ENCODE peak calls at places on chromosomes 11 and 22, in seven cellular contexts. One of them, this sample, is unnamed.

GRCh38 chr22:47098121-47098520 is 335.7 kb downstream of the TBC1D22A start:
- DNase-seq in chondrocyte: no peak
- DNase-seq in sigmoid colon: no peak
- DNase-seq in WTC11: no peak
- DNase-seq in kidney epithelial cell: no peak
- DNase-seq in BE2C: no peak
- DNase-seq in esophagus muscularis mucosa: no peak
- DNase-seq in this sample: no peak

GRCh38 chr11:64762277-64762915 is 2.6 kb upstream of the PYGM start:
- DNase-seq in chondrocyte: no peak
- DNase-seq in sigmoid colon: peak
- DNase-seq in WTC11: peak
- DNase-seq in kidney epithelial cell: peak
- DNase-seq in BE2C: no peak
- DNase-seq in esophagus muscularis mucosa: no peak
- DNase-seq in this sample: no peak

GRCh38 chr22:18980829-18981228 is 44.7 kb upstream of the PRODH start:
- DNase-seq in chondrocyte: no peak
- DNase-seq in sigmoid colon: no peak
- DNase-seq in WTC11: no peak
- DNase-seq in kidney epithelial cell: no peak
- DNase-seq in BE2C: no peak
- DNase-seq in esophagus muscularis mucosa: no peak
- DNase-seq in this sample: no peak

GRCh38 chr11:47916361-47916841 is 64.0 kb upstream of the PTPRJ start:
- DNase-seq in chondrocyte: no peak
- DNase-seq in sigmoid colon: peak
- DNase-seq in WTC11: no peak
- DNase-seq in kidney epithelial cell: no peak
- DNase-seq in BE2C: peak
- DNase-seq in esophagus muscularis mucosa: no peak
- DNase-seq in this sample: no peak

GRCh38 chr22:50298266-50298637 is 9.2 kb downstream of the PLXNB2 start:
- DNase-seq in chondrocyte: no peak
- DNase-seq in sigmoid colon: no peak
- DNase-seq in WTC11: no peak
- DNase-seq in kidney epithelial cell: no peak
- DNase-seq in BE2C: no peak
- DNase-seq in esophagus muscularis mucosa: no peak
- DNase-seq in this sample: no peak

GRCh38 chr22:24683671-24684070 is 80.7 kb downstream of the GGT1 start:
- DNase-seq in chondrocyte: no peak
- DNase-seq in sigmoid colon: no peak
- DNase-seq in WTC11: no peak
- DNase-seq in kidney epithelial cell: no peak
- DNase-seq in BE2C: no peak
- DNase-seq in esophagus muscularis mucosa: no peak
- DNase-seq in this sample: no peak

GRCh38 chr11:30245621-30246020 is 14.8 kb downstream of the FSHB start:
- DNase-seq in chondrocyte: no peak
- DNase-seq in sigmoid colon: no peak
- DNase-seq in WTC11: no peak
- DNase-seq in kidney epithelial cell: no peak
- DNase-seq in BE2C: no peak
- DNase-seq in esophagus muscularis mucosa: no peak
- DNase-seq in this sample: no peak

GRCh38 chr11:59053387-59053786 is 32.7 kb upstream of the GLYATL1B start:
- DNase-seq in chondrocyte: no peak
- DNase-seq in sigmoid colon: peak
- DNase-seq in WTC11: peak
- DNase-seq in kidney epithelial cell: peak
- DNase-seq in BE2C: peak
- DNase-seq in esophagus muscularis mucosa: no peak
- DNase-seq in this sample: no peak

GRCh38 chr11:94885581-94885980 is 87.8 kb downstream of the CWC15 start:
- DNase-seq in chondrocyte: no peak
- DNase-seq in sigmoid colon: no peak
- DNase-seq in WTC11: no peak
- DNase-seq in kidney epithelial cell: no peak
- DNase-seq in BE2C: no peak
- DNase-seq in esophagus muscularis mucosa: no peak
- DNase-seq in this sample: no peak

GRCh38 chr22:17483670-17484372 is 79.5 kb upstream of the SLC25A18 start:
- DNase-seq in chondrocyte: no peak
- DNase-seq in sigmoid colon: no peak
- DNase-seq in WTC11: no peak
- DNase-seq in kidney epithelial cell: peak
- DNase-seq in BE2C: no peak
- DNase-seq in esophagus muscularis mucosa: no peak
- DNase-seq in this sample: no peak

GRCh38 chr11:78860720-78861422 is 286.2 kb upstream of the NARS2 start:
- DNase-seq in chondrocyte: no peak
- DNase-seq in sigmoid colon: no peak
- DNase-seq in WTC11: peak
- DNase-seq in kidney epithelial cell: no peak
- DNase-seq in BE2C: no peak
- DNase-seq in esophagus muscularis mucosa: no peak
- DNase-seq in this sample: no peak

GRCh38 chr11:47502767-47503166 is 50.2 kb downstream of the CELF1 start:
- DNase-seq in chondrocyte: no peak
- DNase-seq in sigmoid colon: no peak
- DNase-seq in WTC11: no peak
- DNase-seq in kidney epithelial cell: no peak
- DNase-seq in BE2C: no peak
- DNase-seq in esophagus muscularis mucosa: no peak
- DNase-seq in this sample: no peak

GRCh38 chr22:35921777-35922176 is 106.8 kb downstream of the RBFOX2 start:
- DNase-seq in chondrocyte: no peak
- DNase-seq in sigmoid colon: peak
- DNase-seq in WTC11: peak
- DNase-seq in kidney epithelial cell: peak
- DNase-seq in BE2C: peak
- DNase-seq in esophagus muscularis mucosa: no peak
- DNase-seq in this sample: no peak

GRCh38 chr11:17354070-17354924 is 2.7 kb downstream of the NCR3LG1 start:
- DNase-seq in chondrocyte: no peak
- DNase-seq in sigmoid colon: peak
- DNase-seq in WTC11: peak
- DNase-seq in kidney epithelial cell: no peak
- DNase-seq in BE2C: peak
- DNase-seq in esophagus muscularis mucosa: no peak
- DNase-seq in this sample: no peak

GRCh38 chr22:22210375-22210774 is 34.2 kb upstream of the VPREB1 start:
- DNase-seq in chondrocyte: no peak
- DNase-seq in sigmoid colon: no peak
- DNase-seq in WTC11: no peak
- DNase-seq in kidney epithelial cell: peak
- DNase-seq in BE2C: no peak
- DNase-seq in esophagus muscularis mucosa: no peak
- DNase-seq in this sample: no peak

GRCh38 chr11:26950260-26950719 is 43.6 kb upstream of the FIBIN start:
- DNase-seq in chondrocyte: peak
- DNase-seq in sigmoid colon: no peak
- DNase-seq in WTC11: no peak
- DNase-seq in kidney epithelial cell: no peak
- DNase-seq in BE2C: no peak
- DNase-seq in esophagus muscularis mucosa: no peak
- DNase-seq in this sample: no peak

GRCh38 chr11:64778223-64778472 is 194 bp downstream of the SF1 start:
- DNase-seq in chondrocyte: no peak
- DNase-seq in sigmoid colon: no peak
- DNase-seq in WTC11: no peak
- DNase-seq in kidney epithelial cell: no peak
- DNase-seq in BE2C: no peak
- DNase-seq in esophagus muscularis mucosa: no peak
- DNase-seq in this sample: no peak

GRCh38 chr11:86355256-86355655 is 19.4 kb upstream of the CCDC81 start:
- DNase-seq in chondrocyte: no peak
- DNase-seq in sigmoid colon: no peak
- DNase-seq in WTC11: no peak
- DNase-seq in kidney epithelial cell: no peak
- DNase-seq in BE2C: no peak
- DNase-seq in esophagus muscularis mucosa: no peak
- DNase-seq in this sample: no peak

GRCh38 chr22:19709063-19709769 is 5.1 kb upstream of the SEPTIN5 start:
- DNase-seq in chondrocyte: no peak
- DNase-seq in sigmoid colon: peak
- DNase-seq in WTC11: peak
- DNase-seq in kidney epithelial cell: no peak
- DNase-seq in BE2C: peak
- DNase-seq in esophagus muscularis mucosa: no peak
- DNase-seq in this sample: peak

GRCh38 chr22:23157560-23158515 is 12.6 kb downstream of the RAB36 start:
- DNase-seq in chondrocyte: no peak
- DNase-seq in sigmoid colon: no peak
- DNase-seq in WTC11: no peak
- DNase-seq in kidney epithelial cell: no peak
- DNase-seq in BE2C: no peak
- DNase-seq in esophagus muscularis mucosa: no peak
- DNase-seq in this sample: no peak

GRCh38 chr11:95066721-95067041 is at the start of gene SRSF8:
- DNase-seq in chondrocyte: no peak
- DNase-seq in sigmoid colon: no peak
- DNase-seq in WTC11: no peak
- DNase-seq in kidney epithelial cell: no peak
- DNase-seq in BE2C: no peak
- DNase-seq in esophagus muscularis mucosa: no peak
- DNase-seq in this sample: no peak

GRCh38 chr11:119057000-119057769 is at the start of gene HYOU1:
- DNase-seq in chondrocyte: peak
- DNase-seq in sigmoid colon: peak
- DNase-seq in WTC11: peak
- DNase-seq in kidney epithelial cell: peak
- DNase-seq in BE2C: peak
- DNase-seq in esophagus muscularis mucosa: peak
- DNase-seq in this sample: peak
- TF ChIP-seq CTCF in chondrocyte: peak
- TF ChIP-seq CTCF in sigmoid colon: no peak
- TF ChIP-seq CTCF in WTC11: no peak
- TF ChIP-seq CTCF in kidney epithelial cell: peak
- TF ChIP-seq CTCF in BE2C: peak
- TF ChIP-seq CTCF in esophagus muscularis mucosa: no peak
- TF ChIP-seq CTCF in this sample: peak

GRCh38 chr11:28677719-28678118 is 569.5 kb downstream of the METTL15 start:
- DNase-seq in chondrocyte: no peak
- DNase-seq in sigmoid colon: no peak
- DNase-seq in WTC11: no peak
- DNase-seq in kidney epithelial cell: no peak
- DNase-seq in BE2C: no peak
- DNase-seq in esophagus muscularis mucosa: no peak
- DNase-seq in this sample: no peak

GRCh38 chr11:28673687-28674431 is 565.7 kb downstream of the METTL15 start:
- DNase-seq in chondrocyte: no peak
- DNase-seq in sigmoid colon: no peak
- DNase-seq in WTC11: no peak
- DNase-seq in kidney epithelial cell: peak
- DNase-seq in BE2C: no peak
- DNase-seq in esophagus muscularis mucosa: no peak
- DNase-seq in this sample: no peak

GRCh38 chr11:28675183-28675582 is 567.0 kb downstream of the METTL15 start:
- DNase-seq in chondrocyte: no peak
- DNase-seq in sigmoid colon: no peak
- DNase-seq in WTC11: no peak
- DNase-seq in kidney epithelial cell: no peak
- DNase-seq in BE2C: no peak
- DNase-seq in esophagus muscularis mucosa: no peak
- DNase-seq in this sample: no peak

GRCh38 chr11:28671326-28671725 is 563.1 kb downstream of the METTL15 start:
- DNase-seq in chondrocyte: no peak
- DNase-seq in sigmoid colon: no peak
- DNase-seq in WTC11: no peak
- DNase-seq in kidney epithelial cell: no peak
- DNase-seq in BE2C: no peak
- DNase-seq in esophagus muscularis mucosa: no peak
- DNase-seq in this sample: no peak

GRCh38 chr11:28674432-28675076 is 566.4 kb downstream of the METTL15 start:
- DNase-seq in chondrocyte: no peak
- DNase-seq in sigmoid colon: no peak
- DNase-seq in WTC11: peak
- DNase-seq in kidney epithelial cell: no peak
- DNase-seq in BE2C: peak
- DNase-seq in esophagus muscularis mucosa: no peak
- DNase-seq in this sample: no peak
- TF ChIP-seq CTCF in chondrocyte: peak
- TF ChIP-seq CTCF in sigmoid colon: no peak
- TF ChIP-seq CTCF in WTC11: peak
- TF ChIP-seq CTCF in kidney epithelial cell: peak
- TF ChIP-seq CTCF in BE2C: peak
- TF ChIP-seq CTCF in esophagus muscularis mucosa: peak
- TF ChIP-seq CTCF in this sample: peak

DNA sequence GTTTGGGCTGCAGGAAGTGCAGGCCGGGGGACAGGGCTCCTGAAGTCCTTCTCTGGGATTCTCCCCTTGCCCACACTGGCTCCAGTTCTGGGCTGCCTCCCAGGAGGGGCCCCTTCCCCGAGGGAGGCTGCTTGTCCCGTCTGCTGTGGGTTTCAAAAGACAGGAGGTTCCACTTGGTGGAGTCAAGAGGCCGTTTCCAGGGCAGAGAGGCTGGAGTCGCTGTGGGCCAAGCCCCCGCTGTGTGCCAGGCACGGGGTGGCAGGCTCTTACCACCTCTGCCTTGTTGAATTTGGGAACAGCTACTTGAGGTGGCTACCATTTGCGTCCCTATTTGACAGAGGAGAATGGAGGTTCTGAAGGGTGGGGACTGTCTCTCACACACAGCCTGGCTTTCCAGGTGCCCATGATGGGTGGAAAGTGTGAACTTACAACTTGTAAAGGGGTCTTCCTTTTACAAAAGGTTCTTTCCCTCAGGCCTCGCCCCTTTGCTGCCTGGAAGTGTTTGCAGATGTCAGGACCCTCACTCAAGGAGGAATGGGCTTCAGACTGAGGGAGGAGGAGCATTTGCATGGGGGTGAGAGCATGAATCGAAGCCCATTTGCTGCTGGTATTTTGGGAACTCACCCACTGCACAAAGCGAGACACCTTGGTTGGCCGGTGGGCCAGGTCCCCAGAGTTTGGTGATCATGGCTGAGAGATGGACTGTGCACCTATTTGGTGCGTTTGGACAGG is 24.9 kb downstream of the MPPED1 start:
- DNase-seq in chondrocyte: no peak
- DNase-seq in sigmoid colon: no peak
- DNase-seq in WTC11: no peak
- DNase-seq in kidney epithelial cell: no peak
- DNase-seq in BE2C: no peak
- DNase-seq in esophagus muscularis mucosa: no peak
- DNase-seq in this sample: no peak
- TF ChIP-seq CTCF in chondrocyte: no peak
- TF ChIP-seq CTCF in sigmoid colon: no peak
- TF ChIP-seq CTCF in WTC11: no peak
- TF ChIP-seq CTCF in kidney epithelial cell: no peak
- TF ChIP-seq CTCF in BE2C: no peak
- TF ChIP-seq CTCF in esophagus muscularis mucosa: no peak
- TF ChIP-seq CTCF in this sample: no peak

DNA sequence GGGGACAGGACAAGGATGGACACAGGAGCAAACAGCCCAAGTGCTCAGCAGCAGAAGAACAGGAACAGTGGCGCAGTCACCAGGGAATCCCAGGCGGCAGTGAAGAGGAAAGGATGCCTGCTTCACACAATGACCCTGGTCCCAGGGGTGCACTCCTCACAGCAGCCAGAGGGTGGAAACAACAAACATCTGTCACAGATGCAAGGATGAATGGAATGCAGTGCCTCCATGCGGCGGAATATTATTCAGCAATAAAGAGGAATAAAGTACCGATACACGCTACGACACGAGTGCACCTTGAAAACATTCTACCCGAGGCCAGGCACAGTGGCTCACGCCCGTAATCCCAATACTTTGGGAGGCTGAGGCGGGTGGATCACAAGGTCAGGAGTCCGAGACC is 12.7 kb downstream of the CSNK1E start:
- DNase-seq in chondrocyte: no peak
- DNase-seq in sigmoid colon: no peak
- DNase-seq in WTC11: no peak
- DNase-seq in kidney epithelial cell: no peak
- DNase-seq in BE2C: no peak
- DNase-seq in esophagus muscularis mucosa: no peak
- DNase-seq in this sample: no peak
- TF ChIP-seq CTCF in chondrocyte: peak
- TF ChIP-seq CTCF in sigmoid colon: no peak
- TF ChIP-seq CTCF in WTC11: no peak
- TF ChIP-seq CTCF in kidney epithelial cell: no peak
- TF ChIP-seq CTCF in BE2C: no peak
- TF ChIP-seq CTCF in esophagus muscularis mucosa: peak
- TF ChIP-seq CTCF in this sample: no peak

This sample was measured in D721Med.